ENCODE peak calls at places on chromosomes 3 and 15, in seven cellular contexts. Z is cardiac muscle cell, X is heart left ventricle, F is hepatocyte, D is astrocyte of the cerebellum, G is prostate gland, R is GM12865. O is an unnamed sample.

GRCh38 chr15:31457631-31458526 is 131.2 kb downstream of the KLF13 start:
- DNase-seq in Z (no peak), X (no peak), F (no peak), D (peak; percentile 15), G (no peak), R (no peak), O (no peak)

GRCh38 chr15:63366451-63366850 is 15.2 kb downstream of the CA12 start:
- DNase-seq in Z (no peak), X (no peak), F (no peak), D (no peak), G (no peak), R (no peak), O (no peak)

GRCh38 chr3:188150982-188151381 is 3.0 kb upstream of the LPP start:
- DNase-seq in Z (no peak), X (no peak), F (no peak), D (no peak), G (no peak), R (no peak), O (no peak)

GRCh38 chr3:65342084-65342683 is 654.4 kb upstream of the ADAMTS9 start:
- DNase-seq in Z (peak; percentile 65), X (peak; percentile 38), F (peak; percentile 70), D (no peak), G (peak; percentile 22), R (peak; percentile 60), O (no peak)

GRCh38 chr15:56185980-56186379 is 57.7 kb downstream of the RFX7 start:
- DNase-seq in Z (no peak), X (no peak), F (no peak), D (no peak), G (no peak), R (peak; percentile 12), O (no peak)

GRCh38 chr3:174710622-174711021 is 148.5 kb upstream of the NAALADL2 start:
- DNase-seq in Z (no peak), X (no peak), F (no peak), D (peak; percentile 23), G (no peak), R (no peak), O (no peak)

GRCh38 chr3:64058592-64058991 is 35.3 kb upstream of the PSMD6 start:
- DNase-seq in Z (no peak), X (no peak), F (no peak), D (no peak), G (no peak), R (no peak), O (no peak)

GRCh38 chr3:180804871-180805430 is 107.5 kb upstream of the FXR1 start:
- DNase-seq in Z (peak; percentile 83), X (peak; percentile 35), F (peak; percentile 53), D (peak; percentile 23), G (no peak), R (no peak), O (no peak)

GRCh38 chr3:45509038-45509767 is 85.3 kb upstream of the LIMD1 start:
- DNase-seq in Z (no peak), X (no peak), F (peak; percentile 36), D (peak; percentile 99), G (no peak), R (no peak), O (peak; percentile 56)

GRCh38 chr15:58453931-58454793 is 22.4 kb downstream of the LIPC start:
- DNase-seq in Z (no peak), X (no peak), F (no peak), D (no peak), G (no peak), R (peak; percentile 75), O (no peak)

GRCh38 chr3:125351814-125352456 is 23.2 kb downstream of the ZNF148 start:
- DNase-seq in Z (no peak), X (no peak), F (no peak), D (no peak), G (no peak), R (peak; percentile 56), O (no peak)

GRCh38 chr3:53803816-53804545 is 42.2 kb downstream of the CHDH start:
- DNase-seq in Z (no peak), X (no peak), F (no peak), D (no peak), G (no peak), R (no peak), O (no peak)

GRCh38 chr15:85582719-85583089 is 202.3 kb downstream of the AKAP13 start:
- DNase-seq in Z (no peak), X (peak; percentile 80), F (peak; percentile 22), D (no peak), G (no peak), R (peak; percentile 73), O (no peak)

GRCh38 chr3:85164446-85164845 is 205.7 kb downstream of the CADM2 start:
- DNase-seq in Z (no peak), X (no peak), F (no peak), D (no peak), G (no peak), R (no peak), O (no peak)

GRCh38 chr3:59766165-59766872 is 716.5 kb upstream of the CFAP20DC start:
- DNase-seq in Z (no peak), X (no peak), F (peak; percentile 25), D (no peak), G (no peak), R (no peak), O (peak; percentile 84)

GRCh38 chr3:23735575-23736326 is 70.0 kb upstream of the UBE2E1 start:
- DNase-seq in Z (no peak), X (peak; percentile 78), F (peak; percentile 32), D (no peak), G (no peak), R (no peak), O (no peak)

GRCh38 chr15:43118276-43118675 is 12.4 kb upstream of the UBR1 start:
- DNase-seq in Z (no peak), X (no peak), F (no peak), D (no peak), G (no peak), R (peak; percentile 10), O (no peak)

GRCh38 chr15:45704329-45705249 is 69.8 kb downstream of the SQOR start:
- DNase-seq in Z (peak; percentile 74), X (no peak), F (peak; percentile 84), D (no peak), G (no peak), R (no peak), O (peak; percentile 42)

GRCh38 chr15:49015896-49016295 is 30.4 kb downstream of the SECISBP2L start:
- DNase-seq in Z (no peak), X (no peak), F (no peak), D (no peak), G (no peak), R (no peak), O (no peak)

GRCh38 chr15:67335534-67336222 is 81.1 kb downstream of the IQCH start:
- DNase-seq in Z (no peak), X (no peak), F (no peak), D (no peak), G (no peak), R (peak; percentile 11), O (no peak)

GRCh38 chr3:10941972-10942371 is 50.6 kb upstream of the SLC6A1 start:
- DNase-seq in Z (no peak), X (no peak), F (no peak), D (no peak), G (no peak), R (peak; percentile 29), O (no peak)

GRCh38 chr15:74955796-74956647 is 550 bp downstream of the RPP25 start:
- DNase-seq in Z (peak; percentile 77), X (peak; percentile 83), F (peak; percentile 90), D (no peak), G (peak; percentile 52), R (peak; percentile 86), O (no peak)

GRCh38 chr3:138862924-138863775 is 28.4 kb upstream of the PIK3CB start:
- DNase-seq in Z (no peak), X (peak; percentile 30), F (peak; percentile 85), D (peak; percentile 32), G (peak; percentile 38), R (no peak), O (no peak)

GRCh38 chr3:170584585-170585007 is 1.3 kb downstream of the SLC7A14 start:
- DNase-seq in Z (peak; percentile 94), X (peak; percentile 72), F (peak; percentile 91), D (peak; percentile 50), G (peak; percentile 43), R (peak; percentile 43), O (no peak)

GRCh38 chr3:28028554-28028953 is 212.9 kb upstream of the CMC1 start:
- DNase-seq in Z (no peak), X (no peak), F (no peak), D (no peak), G (no peak), R (no peak), O (no peak)

DNA sequence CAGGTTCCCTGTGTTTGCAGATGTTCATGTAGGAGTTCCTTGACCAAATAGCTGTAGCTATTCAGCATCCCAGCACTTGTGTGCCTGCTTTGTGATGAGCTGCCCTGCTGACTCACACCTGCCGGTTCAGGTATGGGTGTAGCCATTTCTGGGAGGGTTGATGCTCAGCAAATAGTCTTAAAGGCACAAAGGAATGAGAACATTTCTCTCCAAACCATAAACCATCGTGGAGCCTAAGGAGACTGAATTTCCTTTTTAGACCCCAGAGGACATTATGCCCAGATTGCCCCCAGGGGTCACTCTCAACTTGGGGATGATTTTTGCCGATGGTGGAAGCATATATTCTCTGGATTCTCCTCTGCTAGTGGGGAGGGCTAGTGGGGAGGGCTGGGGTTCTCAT is 80.6 kb downstream of the ADAMTSL3 start:
- DNase-seq in Z (peak; percentile 5), X (peak; percentile 26), F (no peak), D (no peak), G (no peak), R (peak; percentile 45), O (no peak)
- TF ChIP-seq CTCF in Z (peak; percentile 40), X (no peak), F (peak; percentile 26), D (no peak), G (no peak), R (peak; percentile 52), O (peak; percentile 39)

GRCh38 chr3:76547674-76548073 is 492.2 kb upstream of the ROBO2 start:
- DNase-seq in Z (no peak), X (no peak), F (no peak), D (no peak), G (no peak), R (no peak), O (no peak)
- H3K4me3 ChIP-seq in Z (no peak overlapping the region), X (no peak overlapping the region), F (no peak overlapping the region), D (no peak overlapping the region), G (no peak overlapping the region), R (no peak overlapping the region), O (no peak overlapping the region)

DNA sequence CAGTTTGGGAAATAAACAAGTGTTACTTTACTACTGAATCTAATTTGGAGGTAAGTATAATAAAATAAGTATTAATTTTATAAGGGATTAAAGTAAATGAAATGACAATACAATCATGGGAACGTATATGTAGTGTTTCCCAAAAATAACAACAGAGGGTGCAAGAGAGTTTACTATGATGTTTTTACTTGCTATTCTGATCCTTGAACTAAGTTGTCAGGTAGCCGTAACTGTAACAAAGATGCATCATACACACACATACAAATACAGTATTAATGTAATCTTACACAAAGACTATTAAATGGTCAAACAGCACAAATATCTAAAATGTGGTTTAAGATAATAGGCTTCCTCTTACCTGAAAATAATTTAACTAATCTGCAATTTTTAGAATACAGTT is 311.4 kb downstream of the TBC1D5 start:
- DNase-seq in Z (peak; percentile 23), X (no peak), F (peak; percentile 30), D (no peak), G (no peak), R (peak; percentile 26), O (peak; percentile 22)
- TF ChIP-seq CTCF in Z (peak; percentile 55), X (peak; percentile 52), F (peak; percentile 55), D (peak; percentile 20), G (peak; percentile 49), R (peak; percentile 33), O (no peak)

GRCh38 chr3:48859188-48859587 is 11.5 kb upstream of the PRKAR2A start:
- DNase-seq in Z (no peak), X (no peak), F (no peak), D (no peak), G (no peak), R (no peak), O (no peak)

GRCh38 chr3:48858709-48859108 is 11.0 kb upstream of the PRKAR2A start:
- DNase-seq in Z (no peak), X (no peak), F (no peak), D (no peak), G (no peak), R (no peak), O (no peak)

GRCh38 chr3:48863122-48863521 is 15.4 kb upstream of the PRKAR2A start:
- DNase-seq in Z (no peak), X (no peak), F (no peak), D (no peak), G (no peak), R (no peak), O (no peak)
- H3K4me3 ChIP-seq in Z (no peak overlapping the region), X (no peak overlapping the region), F (no peak overlapping the region), D (no peak overlapping the region), G (no peak overlapping the region), R (no peak overlapping the region), O (no peak overlapping the region)

O was measured in HFF-Myc.